ENCODE peak calls at places on chromosomes 16 and 17, in ten cellular contexts. Y, U, R, Q, W, Z, T, O, D and V are unnamed samples.

GRCh38 chr16:89395150-89396142 is 94.9 kb downstream of the ANKRD11 start:
- DNase-seq in D (peak; percentile 98), Z (peak; percentile 84), T (peak; percentile 98), U (peak; percentile 88), W (peak; percentile 94), O (peak; percentile 91), Y (peak; percentile 91), R (peak; percentile 92), Q (no peak), V (peak; percentile 86)

GRCh38 chr17:39461911-39462641 is 790 bp downstream of the CDK12 start:
- DNase-seq in U (no peak), T (no peak), W (no peak), R (peak; percentile 46), D (peak; percentile 58), Y (peak; percentile 59), Q (no peak), Z (no peak), O (peak; percentile 22), V (no peak)

GRCh38 chr17:77734371-77735050 is 224.0 kb upstream of the TNRC6C start:
- DNase-seq in R (peak; percentile 96), W (peak; percentile 87), T (peak; percentile 88), Q (no peak), Z (peak; percentile 89), D (peak; percentile 16), Y (no peak), O (peak; percentile 42), U (peak; percentile 83), V (no peak)

GRCh38 chr17:17503566-17504130 is 7.5 kb upstream of the RASD1 start:
- DNase-seq in D (no peak), W (no peak), Q (no peak), Y (peak; percentile 45), Z (no peak), R (no peak), U (no peak), T (no peak), O (no peak), V (no peak)

GRCh38 chr17:79861371-79862216 is 22.4 kb upstream of the CBX4 start:
- DNase-seq in T (no peak), U (no peak), W (no peak), D (no peak), Z (no peak), Y (no peak), O (no peak), Q (no peak), R (no peak), V (no peak)

GRCh38 chr17:7190276-7190917 is 11.2 kb upstream of the ASGR1 start:
- DNase-seq in D (no peak), R (no peak), W (no peak), Q (no peak), O (no peak), U (no peak), T (no peak), Y (peak; percentile 44), Z (no peak), V (no peak)

GRCh38 chr16:84735846-84736586 is 36.2 kb downstream of the USP10 start:
- DNase-seq in Y (peak; percentile 76), Z (no peak), Q (no peak), T (no peak), U (no peak), W (peak; percentile 50), R (peak; percentile 79), D (no peak), O (peak; percentile 44), V (peak; percentile 84)

GRCh38 chr17:79295307-79295706 is 220.7 kb downstream of the ENGASE start:
- DNase-seq in D (no peak), Y (no peak), O (no peak), Q (no peak), U (no peak), W (no peak), T (no peak), R (no peak), Z (no peak), V (no peak)

GRCh38 chr16:89623511-89624232 is 10.2 kb downstream of the DPEP1 start:
- DNase-seq in O (no peak), Q (no peak), W (no peak), R (no peak), D (no peak), U (no peak), Y (no peak), T (no peak), Z (no peak), V (no peak)

GRCh38 chr17:56939869-56940484 is 20.9 kb downstream of the COIL start:
- DNase-seq in T (no peak), Q (peak; percentile 50), R (no peak), O (no peak), U (no peak), D (peak; percentile 62), Y (no peak), Z (no peak), W (no peak), V (no peak)

GRCh38 chr17:66351053-66351452 is 48.6 kb downstream of the PRKCA start:
- DNase-seq in Z (no peak), T (peak; percentile 59), R (peak; percentile 44), O (no peak), D (no peak), W (no peak), U (no peak), Y (no peak), Q (no peak), V (no peak)

GRCh38 chr17:79749156-79749815 is 18.5 kb downstream of the ENPP7 start:
- DNase-seq in D (peak; percentile 73), Q (no peak), Z (no peak), O (no peak), Y (no peak), U (no peak), T (no peak), R (no peak), W (no peak), V (no peak)

DNA sequence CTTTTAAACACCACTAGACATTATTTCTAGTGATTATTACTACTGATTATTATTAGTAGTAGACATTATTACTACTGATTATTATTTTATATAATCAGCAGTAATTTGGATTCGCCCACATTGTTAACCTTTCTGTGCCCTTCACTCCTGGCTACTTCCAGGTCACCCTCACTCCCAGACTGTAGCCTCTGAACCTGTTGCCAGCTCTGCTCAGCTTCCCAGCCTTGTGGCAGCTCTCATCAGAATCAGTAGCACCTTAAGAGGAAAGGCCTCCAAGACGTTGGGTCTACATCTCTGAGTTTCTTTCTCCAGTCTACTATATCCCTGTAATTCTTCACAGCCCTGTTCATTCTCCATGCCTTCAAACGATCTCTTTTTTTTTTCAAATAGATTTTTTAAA is 137.0 kb downstream of the KATNIP start:
- DNase-seq in Y (no peak), Q (no peak), R (no peak), U (no peak), W (no peak), D (no peak), T (no peak), O (no peak), Z (no peak), V (no peak)
- TF ChIP-seq CTCF in Y (no peak), Q (no peak), R (no peak), U (no peak), W (no peak), D (no peak), T (no peak), O (no peak), Z (no peak), V (no peak)

GRCh38 chr17:33814852-33815251 is 440.2 kb upstream of the CCL2 start:
- DNase-seq in Z (no peak), U (no peak), R (no peak), T (no peak), W (no peak), D (no peak), Y (no peak), O (no peak), Q (no peak), V (no peak)
- TF ChIP-seq POLR2A in Z (no peak), U (no peak), R (no peak), T (no peak), W (no peak), D (no peak), Y (no peak), O (no peak), Q (no peak), V (no peak)

GRCh38 chr16:1857433-1858097 is 14.4 kb downstream of the MEIOB start:
- DNase-seq in U (no peak), R (no peak), O (no peak), D (no peak), Y (no peak), T (no peak), W (no peak), Q (no peak), Z (no peak), V (no peak)
- H3K27me3 ChIP-seq in U (peaks cover 71% of the 10 kb centered on the region), R (peaks cover 66% of the 10 kb centered on the region), O (no peaks in the 10 kb centered on the region), D (peaks cover 56% of the 10 kb centered on the region), Y (no peaks in the 10 kb centered on the region), T (no peaks in the 10 kb centered on the region), W (no peaks in the 10 kb centered on the region), Q (no peaks in the 10 kb centered on the region), Z (peaks cover 17% of the 10 kb centered on the region), V (no peaks in the 10 kb centered on the region)

GRCh38 chr16:87570564-87570937 is 31.8 kb upstream of the JPH3 start:
- DNase-seq in W (no peak), Q (no peak), R (no peak), Y (no peak), D (no peak), O (no peak), T (no peak), U (no peak), Z (no peak), V (no peak)

GRCh38 chr16:87571868-87572244 is 30.5 kb upstream of the JPH3 start:
- DNase-seq in D (no peak), W (no peak), U (no peak), Z (no peak), Y (no peak), Q (no peak), O (no peak), T (no peak), R (no peak), V (no peak)

GRCh38 chr16:87572959-87573358 is 29.3 kb upstream of the JPH3 start:
- DNase-seq in R (no peak), Z (no peak), Y (no peak), Q (no peak), W (no peak), O (no peak), T (no peak), D (no peak), U (no peak), V (no peak)

GRCh38 chr16:87569601-87570559 is 32.4 kb upstream of the JPH3 start:
- DNase-seq in D (no peak), T (no peak), R (peak; percentile 15), U (no peak), Z (no peak), Y (no peak), W (no peak), O (no peak), Q (no peak), V (no peak)

DNA sequence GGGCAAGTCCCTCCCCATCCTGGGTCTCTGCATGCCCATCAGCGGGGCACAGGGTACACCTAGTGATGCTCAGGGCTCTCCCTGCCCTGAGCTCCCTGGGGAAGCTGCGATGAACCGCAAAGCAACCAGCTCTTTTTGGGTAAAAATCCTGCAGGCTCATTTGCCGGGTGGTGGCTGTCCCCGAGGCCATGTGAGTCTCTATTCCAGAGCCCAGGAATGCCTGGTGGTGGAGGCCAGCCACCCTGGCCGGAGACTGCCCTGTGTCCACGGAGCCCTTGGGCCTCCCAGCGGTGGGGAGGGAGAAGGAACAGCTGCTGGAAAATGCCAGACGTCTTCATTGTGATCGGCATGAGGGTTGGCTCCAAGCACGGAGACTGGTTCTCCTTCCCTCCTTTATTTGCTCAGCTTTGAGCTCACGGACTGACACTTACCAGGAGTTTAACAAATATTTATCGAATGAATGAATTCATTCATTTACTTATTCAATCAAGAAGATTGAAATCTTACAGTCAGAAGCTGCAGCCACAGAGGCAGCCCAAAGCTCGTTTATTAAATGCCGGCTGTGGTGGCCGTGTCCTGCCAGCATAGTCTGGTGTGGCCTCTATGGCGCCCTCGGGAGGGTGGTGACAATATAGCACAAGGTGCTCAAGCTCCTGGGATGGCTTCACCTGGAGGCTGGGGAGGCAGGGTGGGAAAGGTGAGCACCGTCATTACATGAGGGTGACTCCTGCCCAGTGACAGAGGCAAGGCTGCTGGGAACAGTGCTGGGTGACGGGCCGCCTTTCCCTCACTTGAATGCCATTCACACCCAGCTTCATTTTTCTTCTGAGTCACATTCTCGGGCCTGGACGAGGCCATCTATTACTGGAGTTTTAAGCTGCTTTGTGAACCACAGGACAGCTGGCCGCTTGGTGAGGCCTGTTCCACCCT is 31.1 kb upstream of the JPH3 start:
- DNase-seq in Y (peak; percentile 87), D (peak; percentile 53), U (no peak), R (peak; percentile 66), Z (peak; percentile 71), O (peak; percentile 52), T (peak; percentile 38), Q (peak; percentile 42), W (peak; percentile 56), V (peak; percentile 66)
- TF ChIP-seq CTCF in Y (peak; percentile 49), D (peak; percentile 64), U (peak; percentile 39), R (peak; percentile 57), Z (peak; percentile 39), O (peak; percentile 24), T (peak; percentile 34), Q (peak; percentile 74), W (peak; percentile 39), V (peak; percentile 49)